ENCODE peak calls at places on chromosomes 1 and 21, in seven cellular contexts. A is fibroblast of lung; M is PC-3; B is NCI-H2171; G is naive thymus-derived CD8-positive, alpha-beta T cell; X is nucleus accumbens; L is left ventricle myocardium superior. U is an unnamed sample.

GRCh38 chr1:107748529-107748928 is 216.5 kb downstream of the VAV3 start:
- DNase-seq in G (no peak), X (no peak), M (peak; percentile 56), B (peak; percentile 7), L (no peak), A (peak; percentile 23), U (no peak)

GRCh38 chr1:78277253-78277652 is 213.5 kb upstream of the PTGFR start:
- DNase-seq in M (peak; percentile 74), A (peak; percentile 91), B (no peak), G (no peak), L (no peak), X (no peak), U (no peak)

GRCh38 chr1:107953551-107953950 is 11.4 kb downstream of the VAV3 start:
- DNase-seq in G (no peak), L (no peak), X (no peak), M (no peak), A (no peak), B (peak; percentile 75), U (no peak)

GRCh38 chr1:162321809-162322422 is 54.7 kb downstream of the SPATA46 start:
- DNase-seq in A (no peak), M (no peak), B (no peak), G (no peak), X (no peak), L (no peak), U (no peak)

GRCh38 chr1:219910716-219911115 is 17.6 kb downstream of the SLC30A10 start:
- DNase-seq in G (no peak), B (no peak), L (no peak), X (no peak), A (no peak), M (no peak), U (no peak)

GRCh38 chr1:202184750-202185460 is 8.7 kb upstream of the LGR6 start:
- DNase-seq in L (peak; percentile 90), A (peak; percentile 78), G (no peak), M (peak; percentile 89), X (peak; percentile 37), B (peak; percentile 82), U (peak; percentile 78)

GRCh38 chr1:25360596-25361581 is 22.8 kb downstream of the TMEM50A start:
- DNase-seq in M (peak; percentile 63), G (no peak), X (no peak), A (peak; percentile 86), L (no peak), B (no peak), U (no peak)

GRCh38 chr21:43734131-43734634 is 15.3 kb downstream of the PDXK start:
- DNase-seq in G (no peak), L (no peak), B (no peak), M (no peak), X (no peak), A (no peak), U (no peak)

GRCh38 chr1:76744989-76745388 is 122.3 kb upstream of the ST6GALNAC5 start:
- DNase-seq in B (no peak), L (no peak), G (no peak), X (no peak), A (no peak), M (no peak), U (no peak)